ENCODE peak calls at places on chromosome 13, in nine cellular contexts. One of them, this sample, is unnamed.

GRCh38 chr13:28497143-28497876 is 2.4 kb upstream of the FLT1 start:
- DNase-seq in HAP-1: no peak
- DNase-seq in NCI-H748 treated with DMSO at 0.1 percent for 48 hours: no peak
- DNase-seq in caudate nucleus: no peak
- DNase-seq in heart right ventricle: no peak
- DNase-seq in NCI-H1417 treated with DMSO at 0.1 percent for 48 hours: no peak
- DNase-seq in stimulated activated CD8-positive, alpha-beta memory T cell treated with anti-CD3 and anti-CD28 coated beads, Interleukin-7, amount 100 ng/mL, for 48 hours: no peak
- DNase-seq in central memory CD8-positive, alpha-beta T cell: no peak
- DNase-seq in NCI-H510A: no peak
- DNase-seq in this sample: no peak

GRCh38 chr13:86976521-86977324 is 694.4 kb upstream of the SLITRK5 start:
- DNase-seq in HAP-1: no peak
- DNase-seq in NCI-H748 treated with DMSO at 0.1 percent for 48 hours: no peak
- DNase-seq in caudate nucleus: no peak
- DNase-seq in heart right ventricle: no peak
- DNase-seq in NCI-H1417 treated with DMSO at 0.1 percent for 48 hours: no peak
- DNase-seq in stimulated activated CD8-positive, alpha-beta memory T cell treated with anti-CD3 and anti-CD28 coated beads, Interleukin-7, amount 100 ng/mL, for 48 hours: no peak
- DNase-seq in central memory CD8-positive, alpha-beta T cell: no peak
- DNase-seq in NCI-H510A: no peak
- DNase-seq in this sample: no peak

GRCh38 chr13:42652642-42653415 is 78.9 kb downstream of the TNFSF11 start:
- DNase-seq in HAP-1: no peak
- DNase-seq in NCI-H748 treated with DMSO at 0.1 percent for 48 hours: no peak
- DNase-seq in caudate nucleus: no peak
- DNase-seq in heart right ventricle: no peak
- DNase-seq in NCI-H1417 treated with DMSO at 0.1 percent for 48 hours: no peak
- DNase-seq in stimulated activated CD8-positive, alpha-beta memory T cell treated with anti-CD3 and anti-CD28 coated beads, Interleukin-7, amount 100 ng/mL, for 48 hours: no peak
- DNase-seq in central memory CD8-positive, alpha-beta T cell: no peak
- DNase-seq in NCI-H510A: no peak
- DNase-seq in this sample: no peak

GRCh38 chr13:50127017-50127725 is 111.9 kb downstream of the KCNRG start:
- DNase-seq in HAP-1: no peak
- DNase-seq in NCI-H748 treated with DMSO at 0.1 percent for 48 hours: no peak
- DNase-seq in caudate nucleus: no peak
- DNase-seq in heart right ventricle: peak; percentile 54
- DNase-seq in NCI-H1417 treated with DMSO at 0.1 percent for 48 hours: no peak
- DNase-seq in stimulated activated CD8-positive, alpha-beta memory T cell treated with anti-CD3 and anti-CD28 coated beads, Interleukin-7, amount 100 ng/mL, for 48 hours: no peak
- DNase-seq in central memory CD8-positive, alpha-beta T cell: no peak
- DNase-seq in NCI-H510A: no peak
- DNase-seq in this sample: peak; percentile 38

GRCh38 chr13:74774252-74774651 is 640.0 kb upstream of the KLF12 start:
- DNase-seq in HAP-1: no peak
- DNase-seq in NCI-H748 treated with DMSO at 0.1 percent for 48 hours: no peak
- DNase-seq in caudate nucleus: no peak
- DNase-seq in heart right ventricle: no peak
- DNase-seq in NCI-H1417 treated with DMSO at 0.1 percent for 48 hours: no peak
- DNase-seq in stimulated activated CD8-positive, alpha-beta memory T cell treated with anti-CD3 and anti-CD28 coated beads, Interleukin-7, amount 100 ng/mL, for 48 hours: no peak
- DNase-seq in central memory CD8-positive, alpha-beta T cell: no peak
- DNase-seq in NCI-H510A: no peak
- DNase-seq in this sample: no peak

GRCh38 chr13:86932935-86933334 is 738.2 kb upstream of the SLITRK5 start:
- DNase-seq in HAP-1: no peak
- DNase-seq in NCI-H748 treated with DMSO at 0.1 percent for 48 hours: no peak
- DNase-seq in caudate nucleus: no peak
- DNase-seq in heart right ventricle: no peak
- DNase-seq in NCI-H1417 treated with DMSO at 0.1 percent for 48 hours: no peak
- DNase-seq in stimulated activated CD8-positive, alpha-beta memory T cell treated with anti-CD3 and anti-CD28 coated beads, Interleukin-7, amount 100 ng/mL, for 48 hours: no peak
- DNase-seq in central memory CD8-positive, alpha-beta T cell: no peak
- DNase-seq in NCI-H510A: no peak
- DNase-seq in this sample: no peak

GRCh38 chr13:36420437-36420891 is 11.8 kb upstream of the CCNA1 start:
- DNase-seq in HAP-1: peak; percentile 88
- DNase-seq in NCI-H748 treated with DMSO at 0.1 percent for 48 hours: peak; percentile 81
- DNase-seq in caudate nucleus: peak; percentile 16
- DNase-seq in heart right ventricle: peak; percentile 64
- DNase-seq in NCI-H1417 treated with DMSO at 0.1 percent for 48 hours: peak; percentile 24
- DNase-seq in stimulated activated CD8-positive, alpha-beta memory T cell treated with anti-CD3 and anti-CD28 coated beads, Interleukin-7, amount 100 ng/mL, for 48 hours: peak; percentile 64
- DNase-seq in central memory CD8-positive, alpha-beta T cell: peak; percentile 22
- DNase-seq in NCI-H510A: peak; percentile 8
- DNase-seq in this sample: no peak

GRCh38 chr13:102897371-102898138 is 51.7 kb downstream of the ERCC5 start:
- DNase-seq in HAP-1: no peak
- DNase-seq in NCI-H748 treated with DMSO at 0.1 percent for 48 hours: no peak
- DNase-seq in caudate nucleus: no peak
- DNase-seq in heart right ventricle: peak; percentile 63
- DNase-seq in NCI-H1417 treated with DMSO at 0.1 percent for 48 hours: no peak
- DNase-seq in stimulated activated CD8-positive, alpha-beta memory T cell treated with anti-CD3 and anti-CD28 coated beads, Interleukin-7, amount 100 ng/mL, for 48 hours: no peak
- DNase-seq in central memory CD8-positive, alpha-beta T cell: no peak
- DNase-seq in NCI-H510A: no peak
- DNase-seq in this sample: peak; percentile 9

GRCh38 chr13:46571189-46571901 is 18.4 kb downstream of the LRCH1 start:
- DNase-seq in HAP-1: no peak
- DNase-seq in NCI-H748 treated with DMSO at 0.1 percent for 48 hours: no peak
- DNase-seq in caudate nucleus: no peak
- DNase-seq in heart right ventricle: no peak
- DNase-seq in NCI-H1417 treated with DMSO at 0.1 percent for 48 hours: no peak
- DNase-seq in stimulated activated CD8-positive, alpha-beta memory T cell treated with anti-CD3 and anti-CD28 coated beads, Interleukin-7, amount 100 ng/mL, for 48 hours: no peak
- DNase-seq in central memory CD8-positive, alpha-beta T cell: no peak
- DNase-seq in NCI-H510A: no peak
- DNase-seq in this sample: no peak

GRCh38 chr13:60047943-60048342 is 115.8 kb downstream of the DIAPH3 start:
- DNase-seq in HAP-1: peak; percentile 83
- DNase-seq in NCI-H748 treated with DMSO at 0.1 percent for 48 hours: no peak
- DNase-seq in caudate nucleus: no peak
- DNase-seq in heart right ventricle: no peak
- DNase-seq in NCI-H1417 treated with DMSO at 0.1 percent for 48 hours: no peak
- DNase-seq in stimulated activated CD8-positive, alpha-beta memory T cell treated with anti-CD3 and anti-CD28 coated beads, Interleukin-7, amount 100 ng/mL, for 48 hours: no peak
- DNase-seq in central memory CD8-positive, alpha-beta T cell: no peak
- DNase-seq in NCI-H510A: no peak
- DNase-seq in this sample: no peak

GRCh38 chr13:41137241-41137640 is 4.6 kb upstream of the KBTBD6 start:
- DNase-seq in HAP-1: no peak
- DNase-seq in NCI-H748 treated with DMSO at 0.1 percent for 48 hours: no peak
- DNase-seq in caudate nucleus: no peak
- DNase-seq in heart right ventricle: no peak
- DNase-seq in NCI-H1417 treated with DMSO at 0.1 percent for 48 hours: no peak
- DNase-seq in stimulated activated CD8-positive, alpha-beta memory T cell treated with anti-CD3 and anti-CD28 coated beads, Interleukin-7, amount 100 ng/mL, for 48 hours: no peak
- DNase-seq in central memory CD8-positive, alpha-beta T cell: no peak
- DNase-seq in NCI-H510A: no peak
- DNase-seq in this sample: no peak

GRCh38 chr13:24220086-24220703 is 59.7 kb downstream of the SPATA13 start:
- DNase-seq in HAP-1: peak; percentile 70
- DNase-seq in NCI-H748 treated with DMSO at 0.1 percent for 48 hours: peak; percentile 92
- DNase-seq in caudate nucleus: peak; percentile 61
- DNase-seq in heart right ventricle: peak; percentile 70
- DNase-seq in NCI-H1417 treated with DMSO at 0.1 percent for 48 hours: no peak
- DNase-seq in stimulated activated CD8-positive, alpha-beta memory T cell treated with anti-CD3 and anti-CD28 coated beads, Interleukin-7, amount 100 ng/mL, for 48 hours: peak; percentile 22
- DNase-seq in central memory CD8-positive, alpha-beta T cell: no peak
- DNase-seq in NCI-H510A: peak; percentile 40
- DNase-seq in this sample: no peak

GRCh38 chr13:22757530-22758120 is 423.2 kb upstream of the SGCG start:
- DNase-seq in HAP-1: no peak
- DNase-seq in NCI-H748 treated with DMSO at 0.1 percent for 48 hours: peak; percentile 37
- DNase-seq in caudate nucleus: no peak
- DNase-seq in heart right ventricle: no peak
- DNase-seq in NCI-H1417 treated with DMSO at 0.1 percent for 48 hours: no peak
- DNase-seq in stimulated activated CD8-positive, alpha-beta memory T cell treated with anti-CD3 and anti-CD28 coated beads, Interleukin-7, amount 100 ng/mL, for 48 hours: no peak
- DNase-seq in central memory CD8-positive, alpha-beta T cell: no peak
- DNase-seq in NCI-H510A: no peak
- DNase-seq in this sample: no peak

GRCh38 chr13:101639711-101640110 is 187.2 kb downstream of the ITGBL1 start:
- DNase-seq in HAP-1: no peak
- DNase-seq in NCI-H748 treated with DMSO at 0.1 percent for 48 hours: no peak
- DNase-seq in caudate nucleus: no peak
- DNase-seq in heart right ventricle: no peak
- DNase-seq in NCI-H1417 treated with DMSO at 0.1 percent for 48 hours: no peak
- DNase-seq in stimulated activated CD8-positive, alpha-beta memory T cell treated with anti-CD3 and anti-CD28 coated beads, Interleukin-7, amount 100 ng/mL, for 48 hours: no peak
- DNase-seq in central memory CD8-positive, alpha-beta T cell: no peak
- DNase-seq in NCI-H510A: no peak
- DNase-seq in this sample: no peak

GRCh38 chr13:114015608-114016295 is 41.9 kb upstream of the C13orf46 start:
- DNase-seq in HAP-1: no peak
- DNase-seq in NCI-H748 treated with DMSO at 0.1 percent for 48 hours: no peak
- DNase-seq in caudate nucleus: no peak
- DNase-seq in heart right ventricle: peak; percentile 38
- DNase-seq in NCI-H1417 treated with DMSO at 0.1 percent for 48 hours: no peak
- DNase-seq in stimulated activated CD8-positive, alpha-beta memory T cell treated with anti-CD3 and anti-CD28 coated beads, Interleukin-7, amount 100 ng/mL, for 48 hours: peak; percentile 29
- DNase-seq in central memory CD8-positive, alpha-beta T cell: no peak
- DNase-seq in NCI-H510A: no peak
- DNase-seq in this sample: peak; percentile 79

GRCh38 chr13:88643233-88643632 is 972.1 kb downstream of the SLITRK5 start:
- DNase-seq in HAP-1: no peak
- DNase-seq in NCI-H748 treated with DMSO at 0.1 percent for 48 hours: no peak
- DNase-seq in caudate nucleus: no peak
- DNase-seq in heart right ventricle: no peak
- DNase-seq in NCI-H1417 treated with DMSO at 0.1 percent for 48 hours: no peak
- DNase-seq in stimulated activated CD8-positive, alpha-beta memory T cell treated with anti-CD3 and anti-CD28 coated beads, Interleukin-7, amount 100 ng/mL, for 48 hours: no peak
- DNase-seq in central memory CD8-positive, alpha-beta T cell: no peak
- DNase-seq in NCI-H510A: no peak
- DNase-seq in this sample: no peak

GRCh38 chr13:49840266-49840665 is 47.8 kb upstream of the KPNA3 start:
- DNase-seq in HAP-1: no peak
- DNase-seq in NCI-H748 treated with DMSO at 0.1 percent for 48 hours: no peak
- DNase-seq in caudate nucleus: no peak
- DNase-seq in heart right ventricle: no peak
- DNase-seq in NCI-H1417 treated with DMSO at 0.1 percent for 48 hours: no peak
- DNase-seq in stimulated activated CD8-positive, alpha-beta memory T cell treated with anti-CD3 and anti-CD28 coated beads, Interleukin-7, amount 100 ng/mL, for 48 hours: no peak
- DNase-seq in central memory CD8-positive, alpha-beta T cell: no peak
- DNase-seq in NCI-H510A: no peak
- DNase-seq in this sample: no peak

GRCh38 chr13:34464011-34464410 is 478.1 kb upstream of the NBEA start:
- DNase-seq in HAP-1: no peak
- DNase-seq in NCI-H748 treated with DMSO at 0.1 percent for 48 hours: no peak
- DNase-seq in caudate nucleus: no peak
- DNase-seq in heart right ventricle: no peak
- DNase-seq in NCI-H1417 treated with DMSO at 0.1 percent for 48 hours: no peak
- DNase-seq in stimulated activated CD8-positive, alpha-beta memory T cell treated with anti-CD3 and anti-CD28 coated beads, Interleukin-7, amount 100 ng/mL, for 48 hours: no peak
- DNase-seq in central memory CD8-positive, alpha-beta T cell: no peak
- DNase-seq in NCI-H510A: no peak
- DNase-seq in this sample: no peak

GRCh38 chr13:113559901-113560644 is 24.5 kb upstream of the TFDP1 start:
- DNase-seq in HAP-1: peak; percentile 6
- DNase-seq in NCI-H748 treated with DMSO at 0.1 percent for 48 hours: no peak
- DNase-seq in caudate nucleus: no peak
- DNase-seq in heart right ventricle: no peak
- DNase-seq in NCI-H1417 treated with DMSO at 0.1 percent for 48 hours: no peak
- DNase-seq in stimulated activated CD8-positive, alpha-beta memory T cell treated with anti-CD3 and anti-CD28 coated beads, Interleukin-7, amount 100 ng/mL, for 48 hours: no peak
- DNase-seq in central memory CD8-positive, alpha-beta T cell: no peak
- DNase-seq in NCI-H510A: no peak
- DNase-seq in this sample: no peak

GRCh38 chr13:52137489-52137888 is 8.6 kb upstream of the NEK5 start:
- DNase-seq in HAP-1: no peak
- DNase-seq in NCI-H748 treated with DMSO at 0.1 percent for 48 hours: no peak
- DNase-seq in caudate nucleus: no peak
- DNase-seq in heart right ventricle: no peak
- DNase-seq in NCI-H1417 treated with DMSO at 0.1 percent for 48 hours: no peak
- DNase-seq in stimulated activated CD8-positive, alpha-beta memory T cell treated with anti-CD3 and anti-CD28 coated beads, Interleukin-7, amount 100 ng/mL, for 48 hours: no peak
- DNase-seq in central memory CD8-positive, alpha-beta T cell: no peak
- DNase-seq in NCI-H510A: no peak
- DNase-seq in this sample: no peak

GRCh38 chr13:113499936-113500335 is 9.4 kb upstream of the DCUN1D2 start:
- DNase-seq in HAP-1: no peak
- DNase-seq in NCI-H748 treated with DMSO at 0.1 percent for 48 hours: no peak
- DNase-seq in caudate nucleus: no peak
- DNase-seq in heart right ventricle: no peak
- DNase-seq in NCI-H1417 treated with DMSO at 0.1 percent for 48 hours: no peak
- DNase-seq in stimulated activated CD8-positive, alpha-beta memory T cell treated with anti-CD3 and anti-CD28 coated beads, Interleukin-7, amount 100 ng/mL, for 48 hours: no peak
- DNase-seq in central memory CD8-positive, alpha-beta T cell: no peak
- DNase-seq in NCI-H510A: no peak
- DNase-seq in this sample: no peak

GRCh38 chr13:98103942-98104880 is 38.7 kb upstream of the FARP1 start:
- DNase-seq in HAP-1: no peak
- DNase-seq in NCI-H748 treated with DMSO at 0.1 percent for 48 hours: peak; percentile 3
- DNase-seq in caudate nucleus: no peak
- DNase-seq in heart right ventricle: no peak
- DNase-seq in NCI-H1417 treated with DMSO at 0.1 percent for 48 hours: no peak
- DNase-seq in stimulated activated CD8-positive, alpha-beta memory T cell treated with anti-CD3 and anti-CD28 coated beads, Interleukin-7, amount 100 ng/mL, for 48 hours: no peak
- DNase-seq in central memory CD8-positive, alpha-beta T cell: no peak
- DNase-seq in NCI-H510A: no peak
- DNase-seq in this sample: no peak

GRCh38 chr13:83563499-83563898 is 318.8 kb downstream of the SLITRK1 start:
- DNase-seq in HAP-1: no peak
- DNase-seq in NCI-H748 treated with DMSO at 0.1 percent for 48 hours: no peak
- DNase-seq in caudate nucleus: no peak
- DNase-seq in heart right ventricle: no peak
- DNase-seq in NCI-H1417 treated with DMSO at 0.1 percent for 48 hours: no peak
- DNase-seq in stimulated activated CD8-positive, alpha-beta memory T cell treated with anti-CD3 and anti-CD28 coated beads, Interleukin-7, amount 100 ng/mL, for 48 hours: no peak
- DNase-seq in central memory CD8-positive, alpha-beta T cell: no peak
- DNase-seq in NCI-H510A: no peak
- DNase-seq in this sample: no peak

GRCh38 chr13:105827074-105827473 is 708.4 kb downstream of the EFNB2 start:
- DNase-seq in HAP-1: no peak
- DNase-seq in NCI-H748 treated with DMSO at 0.1 percent for 48 hours: no peak
- DNase-seq in caudate nucleus: no peak
- DNase-seq in heart right ventricle: no peak
- DNase-seq in NCI-H1417 treated with DMSO at 0.1 percent for 48 hours: no peak
- DNase-seq in stimulated activated CD8-positive, alpha-beta memory T cell treated with anti-CD3 and anti-CD28 coated beads, Interleukin-7, amount 100 ng/mL, for 48 hours: no peak
- DNase-seq in central memory CD8-positive, alpha-beta T cell: no peak
- DNase-seq in NCI-H510A: no peak
- DNase-seq in this sample: no peak

GRCh38 chr13:69585656-69586055 is 522.0 kb upstream of the ATXN8OS start:
- DNase-seq in HAP-1: no peak
- DNase-seq in NCI-H748 treated with DMSO at 0.1 percent for 48 hours: no peak
- DNase-seq in caudate nucleus: no peak
- DNase-seq in heart right ventricle: no peak
- DNase-seq in NCI-H1417 treated with DMSO at 0.1 percent for 48 hours: no peak
- DNase-seq in stimulated activated CD8-positive, alpha-beta memory T cell treated with anti-CD3 and anti-CD28 coated beads, Interleukin-7, amount 100 ng/mL, for 48 hours: no peak
- DNase-seq in central memory CD8-positive, alpha-beta T cell: no peak
- DNase-seq in NCI-H510A: no peak
- DNase-seq in this sample: no peak

GRCh38 chr13:33109319-33109718 is 93.1 kb downstream of the KL start:
- DNase-seq in HAP-1: no peak
- DNase-seq in NCI-H748 treated with DMSO at 0.1 percent for 48 hours: no peak
- DNase-seq in caudate nucleus: no peak
- DNase-seq in heart right ventricle: no peak
- DNase-seq in NCI-H1417 treated with DMSO at 0.1 percent for 48 hours: no peak
- DNase-seq in stimulated activated CD8-positive, alpha-beta memory T cell treated with anti-CD3 and anti-CD28 coated beads, Interleukin-7, amount 100 ng/mL, for 48 hours: no peak
- DNase-seq in central memory CD8-positive, alpha-beta T cell: no peak
- DNase-seq in NCI-H510A: no peak
- DNase-seq in this sample: no peak

GRCh38 chr13:29498426-29499040 is 97.0 kb downstream of the SLC7A1 start:
- DNase-seq in HAP-1: no peak
- DNase-seq in NCI-H748 treated with DMSO at 0.1 percent for 48 hours: no peak
- DNase-seq in caudate nucleus: no peak
- DNase-seq in heart right ventricle: no peak
- DNase-seq in NCI-H1417 treated with DMSO at 0.1 percent for 48 hours: no peak
- DNase-seq in stimulated activated CD8-positive, alpha-beta memory T cell treated with anti-CD3 and anti-CD28 coated beads, Interleukin-7, amount 100 ng/mL, for 48 hours: no peak
- DNase-seq in central memory CD8-positive, alpha-beta T cell: no peak
- DNase-seq in NCI-H510A: no peak
- DNase-seq in this sample: no peak

GRCh38 chr13:54210397-54211050 is 1181.9 kb downstream of the OLFM4 start:
- DNase-seq in HAP-1: no peak
- DNase-seq in NCI-H748 treated with DMSO at 0.1 percent for 48 hours: no peak
- DNase-seq in caudate nucleus: no peak
- DNase-seq in heart right ventricle: no peak
- DNase-seq in NCI-H1417 treated with DMSO at 0.1 percent for 48 hours: no peak
- DNase-seq in stimulated activated CD8-positive, alpha-beta memory T cell treated with anti-CD3 and anti-CD28 coated beads, Interleukin-7, amount 100 ng/mL, for 48 hours: no peak
- DNase-seq in central memory CD8-positive, alpha-beta T cell: no peak
- DNase-seq in NCI-H510A: no peak
- DNase-seq in this sample: no peak

GRCh38 chr13:32791545-32792172 is 205.4 kb downstream of the PDS5B start:
- DNase-seq in HAP-1: no peak
- DNase-seq in NCI-H748 treated with DMSO at 0.1 percent for 48 hours: no peak
- DNase-seq in caudate nucleus: no peak
- DNase-seq in heart right ventricle: no peak
- DNase-seq in NCI-H1417 treated with DMSO at 0.1 percent for 48 hours: no peak
- DNase-seq in stimulated activated CD8-positive, alpha-beta memory T cell treated with anti-CD3 and anti-CD28 coated beads, Interleukin-7, amount 100 ng/mL, for 48 hours: peak; percentile 34
- DNase-seq in central memory CD8-positive, alpha-beta T cell: no peak
- DNase-seq in NCI-H510A: no peak
- DNase-seq in this sample: no peak

GRCh38 chr13:50080158-50080855 is 65.1 kb downstream of the KCNRG start:
- DNase-seq in HAP-1: peak; percentile 53
- DNase-seq in NCI-H748 treated with DMSO at 0.1 percent for 48 hours: peak; percentile 61
- DNase-seq in caudate nucleus: no peak
- DNase-seq in heart right ventricle: no peak
- DNase-seq in NCI-H1417 treated with DMSO at 0.1 percent for 48 hours: peak; percentile 57
- DNase-seq in stimulated activated CD8-positive, alpha-beta memory T cell treated with anti-CD3 and anti-CD28 coated beads, Interleukin-7, amount 100 ng/mL, for 48 hours: peak; percentile 11
- DNase-seq in central memory CD8-positive, alpha-beta T cell: peak; percentile 15
- DNase-seq in NCI-H510A: no peak
- DNase-seq in this sample: no peak

GRCh38 chr13:33453911-33454310 is 168.4 kb upstream of the STARD13 start:
- DNase-seq in HAP-1: no peak
- DNase-seq in NCI-H748 treated with DMSO at 0.1 percent for 48 hours: no peak
- DNase-seq in caudate nucleus: no peak
- DNase-seq in heart right ventricle: no peak
- DNase-seq in NCI-H1417 treated with DMSO at 0.1 percent for 48 hours: no peak
- DNase-seq in stimulated activated CD8-positive, alpha-beta memory T cell treated with anti-CD3 and anti-CD28 coated beads, Interleukin-7, amount 100 ng/mL, for 48 hours: no peak
- DNase-seq in central memory CD8-positive, alpha-beta T cell: no peak
- DNase-seq in NCI-H510A: no peak
- DNase-seq in this sample: no peak